ENCODE peak calls at places on chromosome 21, in seven cellular contexts. One of them, this sample, is unnamed.

GRCh38 chr21:31673513-31673912 is 14.0 kb downstream of the SOD1 start:
- DNase-seq in fibroblast of lung: no peak
- DNase-seq in astrocyte: no peak
- DNase-seq in colonic mucosa: no peak
- DNase-seq in IMR-90: no peak
- DNase-seq in HCT116: no peak
- DNase-seq in mammary epithelial cell: no peak
- DNase-seq in this sample: no peak

GRCh38 chr21:31052489-31053142 is 14.3 kb upstream of the KRTAP19-8 start:
- DNase-seq in fibroblast of lung: no peak
- DNase-seq in astrocyte: no peak
- DNase-seq in colonic mucosa: no peak
- DNase-seq in IMR-90: no peak
- DNase-seq in HCT116: no peak
- DNase-seq in mammary epithelial cell: no peak
- DNase-seq in this sample: no peak

GRCh38 chr21:25858328-25858727 is 123.6 kb downstream of the GABPA start:
- DNase-seq in fibroblast of lung: no peak
- DNase-seq in astrocyte: no peak
- DNase-seq in colonic mucosa: no peak
- DNase-seq in IMR-90: no peak
- DNase-seq in HCT116: no peak
- DNase-seq in mammary epithelial cell: no peak
- DNase-seq in this sample: no peak

GRCh38 chr21:41449613-41450012 is 23.6 kb downstream of the MX1 start:
- DNase-seq in fibroblast of lung: no peak
- DNase-seq in astrocyte: no peak
- DNase-seq in colonic mucosa: no peak
- DNase-seq in IMR-90: no peak
- DNase-seq in HCT116: no peak
- DNase-seq in mammary epithelial cell: no peak
- DNase-seq in this sample: no peak

GRCh38 chr21:38351961-38352521 is 95.2 kb downstream of the KCNJ15 start:
- DNase-seq in fibroblast of lung: peak
- DNase-seq in astrocyte: peak
- DNase-seq in colonic mucosa: no peak
- DNase-seq in IMR-90: peak
- DNase-seq in HCT116: no peak
- DNase-seq in mammary epithelial cell: peak
- DNase-seq in this sample: peak

GRCh38 chr21:42042651-42043050 is 28.5 kb upstream of the UMODL1 start:
- DNase-seq in fibroblast of lung: no peak
- DNase-seq in astrocyte: no peak
- DNase-seq in colonic mucosa: no peak
- DNase-seq in IMR-90: no peak
- DNase-seq in HCT116: no peak
- DNase-seq in mammary epithelial cell: no peak
- DNase-seq in this sample: no peak

GRCh38 chr21:39204134-39204533 is 20.9 kb upstream of the PSMG1 start:
- DNase-seq in fibroblast of lung: no peak
- DNase-seq in astrocyte: no peak
- DNase-seq in colonic mucosa: no peak
- DNase-seq in IMR-90: no peak
- DNase-seq in HCT116: no peak
- DNase-seq in mammary epithelial cell: no peak
- DNase-seq in this sample: no peak

GRCh38 chr21:38751379-38752050 is 54.2 kb upstream of the ETS2 start:
- DNase-seq in fibroblast of lung: peak
- DNase-seq in astrocyte: peak
- DNase-seq in colonic mucosa: no peak
- DNase-seq in IMR-90: no peak
- DNase-seq in HCT116: no peak
- DNase-seq in mammary epithelial cell: no peak
- DNase-seq in this sample: no peak

GRCh38 chr21:42684109-42684916 is 30.9 kb downstream of the PDE9A start:
- DNase-seq in fibroblast of lung: no peak
- DNase-seq in astrocyte: no peak
- DNase-seq in colonic mucosa: no peak
- DNase-seq in IMR-90: no peak
- DNase-seq in HCT116: no peak
- DNase-seq in mammary epithelial cell: no peak
- DNase-seq in this sample: no peak

GRCh38 chr21:25186278-25186677 is 421.0 kb downstream of the MRPL39 start:
- DNase-seq in fibroblast of lung: peak
- DNase-seq in astrocyte: no peak
- DNase-seq in colonic mucosa: no peak
- DNase-seq in IMR-90: no peak
- DNase-seq in HCT116: no peak
- DNase-seq in mammary epithelial cell: no peak
- DNase-seq in this sample: no peak

GRCh38 chr21:31911138-31911907 is 38.5 kb downstream of the HUNK start:
- DNase-seq in fibroblast of lung: no peak
- DNase-seq in astrocyte: peak
- DNase-seq in colonic mucosa: no peak
- DNase-seq in IMR-90: peak
- DNase-seq in HCT116: no peak
- DNase-seq in mammary epithelial cell: peak
- DNase-seq in this sample: peak

DNA sequence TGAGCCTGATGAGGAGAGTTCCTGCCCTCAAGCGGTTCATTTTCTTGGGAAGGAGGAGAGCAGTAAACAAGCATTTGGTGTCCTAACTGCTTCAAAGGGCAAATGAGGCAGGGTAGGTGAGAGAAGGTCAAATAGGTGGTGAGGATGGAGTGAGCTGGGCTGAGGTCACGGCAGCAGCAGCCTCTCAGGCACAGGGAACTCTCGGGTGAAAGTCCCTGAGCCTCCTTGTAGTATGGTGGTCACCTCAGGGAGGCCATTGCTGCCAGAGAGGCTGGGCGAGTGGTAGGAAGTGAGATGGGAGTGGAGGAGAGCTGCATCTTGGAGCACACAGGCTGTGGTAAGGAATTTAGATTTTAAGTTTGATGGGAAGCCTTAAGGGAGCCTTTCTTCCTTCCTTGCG is 4.0 kb downstream of the ADARB1 start:
- DNase-seq in fibroblast of lung: no peak
- DNase-seq in astrocyte: no peak
- DNase-seq in colonic mucosa: no peak
- DNase-seq in IMR-90: no peak
- DNase-seq in HCT116: no peak
- DNase-seq in mammary epithelial cell: no peak
- DNase-seq in this sample: no peak
- H3K9ac ChIP-seq in fibroblast of lung: no peak
- H3K9ac ChIP-seq in astrocyte: no peak
- H3K9ac ChIP-seq in colonic mucosa: no peak
- H3K9ac ChIP-seq in IMR-90: peak
- H3K9ac ChIP-seq in HCT116: no peak
- H3K9ac ChIP-seq in mammary epithelial cell: peak
- H3K9ac ChIP-seq in this sample: no peak

DNA sequence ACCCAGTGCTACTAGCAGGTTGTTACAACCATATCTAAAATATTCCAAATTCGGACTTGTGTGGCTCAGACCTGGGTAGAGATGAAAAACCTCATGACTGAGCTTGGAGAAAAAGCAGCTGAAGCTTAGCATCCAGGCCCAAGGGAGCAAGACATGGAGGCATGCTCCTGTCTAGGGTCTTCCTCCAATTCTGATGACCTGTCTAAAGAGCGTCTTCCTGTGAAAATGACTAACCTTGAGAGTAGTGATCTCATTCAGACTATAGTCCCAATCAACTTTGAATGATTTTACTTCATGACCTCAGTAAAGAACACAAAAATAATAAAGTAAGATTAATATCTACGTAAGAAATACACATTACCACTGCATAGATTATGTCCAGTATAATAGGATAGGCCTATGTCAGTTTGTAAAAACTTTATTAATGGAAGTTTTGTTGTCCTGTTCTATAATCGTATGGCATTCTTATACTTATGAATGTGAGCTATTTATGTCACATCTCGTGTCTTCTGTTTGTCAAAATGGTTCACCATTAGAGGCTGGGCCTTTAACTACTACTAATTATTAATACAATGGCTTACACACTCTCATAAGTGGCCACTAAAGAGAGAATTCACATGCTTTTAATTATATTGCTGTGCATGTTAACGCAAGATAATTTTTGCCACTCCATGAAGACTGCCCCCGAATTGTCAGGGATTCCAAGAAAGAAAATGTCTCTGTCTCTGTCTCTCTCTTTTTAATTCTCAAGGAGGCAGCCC is 201.3 kb downstream of the NCAM2 start:
- DNase-seq in fibroblast of lung: no peak
- DNase-seq in astrocyte: no peak
- DNase-seq in colonic mucosa: no peak
- DNase-seq in IMR-90: no peak
- DNase-seq in HCT116: no peak
- DNase-seq in mammary epithelial cell: no peak
- DNase-seq in this sample: no peak
- H3K9ac ChIP-seq in fibroblast of lung: no peak
- H3K9ac ChIP-seq in astrocyte: peak
- H3K9ac ChIP-seq in colonic mucosa: no peak
- H3K9ac ChIP-seq in IMR-90: no peak
- H3K9ac ChIP-seq in HCT116: no peak
- H3K9ac ChIP-seq in mammary epithelial cell: no peak
- H3K9ac ChIP-seq in this sample: no peak

DNA sequence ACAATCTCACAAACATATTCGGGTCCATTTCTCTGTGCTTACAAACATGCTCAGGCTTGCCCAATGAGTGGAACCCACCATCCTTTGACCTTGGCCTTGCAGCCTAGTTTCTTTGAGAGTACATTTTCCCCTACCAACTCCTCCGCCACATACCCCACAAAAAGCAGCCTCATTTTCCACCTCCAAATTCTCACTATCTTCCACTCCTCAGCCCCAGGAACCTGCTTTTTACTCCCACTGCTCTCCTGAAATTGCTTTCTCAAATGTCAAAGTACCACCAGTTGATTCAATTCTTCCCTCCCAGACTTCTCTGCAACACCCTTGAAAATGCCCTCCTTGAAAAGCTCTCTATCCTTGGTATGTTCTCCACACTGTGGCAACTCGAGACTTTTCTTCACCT is 103.8 kb downstream of the RUNX1 start:
- DNase-seq in fibroblast of lung: no peak
- DNase-seq in astrocyte: no peak
- DNase-seq in colonic mucosa: no peak
- DNase-seq in IMR-90: no peak
- DNase-seq in HCT116: no peak
- DNase-seq in mammary epithelial cell: no peak
- DNase-seq in this sample: no peak
- H3K9ac ChIP-seq in fibroblast of lung: no peak
- H3K9ac ChIP-seq in astrocyte: no peak
- H3K9ac ChIP-seq in colonic mucosa: no peak
- H3K9ac ChIP-seq in IMR-90: no peak
- H3K9ac ChIP-seq in HCT116: no peak
- H3K9ac ChIP-seq in mammary epithelial cell: no peak
- H3K9ac ChIP-seq in this sample: no peak

DNA sequence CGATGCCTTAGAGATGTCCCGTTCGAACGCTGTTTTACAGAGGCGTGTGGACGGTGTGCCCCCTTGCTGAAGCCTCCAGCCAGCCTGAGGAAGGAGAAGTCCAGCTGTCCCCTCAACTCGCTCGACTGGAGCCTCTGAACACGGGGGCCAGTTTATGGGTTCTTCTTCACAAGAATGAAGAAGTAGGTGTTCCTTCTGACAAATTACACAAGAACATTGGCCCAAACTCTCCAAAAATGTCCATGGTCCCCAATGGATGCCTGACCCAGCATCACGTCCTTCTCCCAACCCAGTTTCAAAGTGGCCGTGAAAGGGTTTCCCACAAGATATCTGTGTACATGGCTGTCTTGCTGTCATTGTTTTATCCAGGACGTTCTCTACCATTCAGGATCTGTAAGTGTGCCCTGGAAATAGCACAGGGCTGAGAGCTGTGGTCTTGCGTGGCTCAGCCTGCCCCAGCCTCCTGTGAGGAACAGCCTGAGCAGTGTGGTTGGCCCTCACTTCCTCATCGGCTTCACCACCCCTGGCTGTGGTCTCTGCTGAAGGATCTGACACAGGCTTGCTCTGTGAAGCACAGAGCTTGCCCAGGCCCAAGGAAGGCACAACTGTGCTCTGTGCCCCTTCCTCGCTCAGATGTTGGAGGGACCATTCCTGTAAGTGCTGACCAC is 1.0 kb upstream of the S100B start:
- DNase-seq in fibroblast of lung: no peak
- DNase-seq in astrocyte: no peak
- DNase-seq in colonic mucosa: no peak
- DNase-seq in IMR-90: no peak
- DNase-seq in HCT116: no peak
- DNase-seq in mammary epithelial cell: no peak
- DNase-seq in this sample: no peak
- H3K9ac ChIP-seq in fibroblast of lung: no peak
- H3K9ac ChIP-seq in astrocyte: no peak
- H3K9ac ChIP-seq in colonic mucosa: no peak
- H3K9ac ChIP-seq in IMR-90: no peak
- H3K9ac ChIP-seq in HCT116: no peak
- H3K9ac ChIP-seq in mammary epithelial cell: no peak
- H3K9ac ChIP-seq in this sample: no peak